ENCODE peak calls at places on chromosomes 4 and X, in nine cellular contexts. W is PC-3, Y is GM20000, R is nephron progenitor cell, G is endothelial cell, N is body of pancreas, F is astrocyte of the spinal cord, X is right atrium auricular region, V is mucosa of descending colon. Z is an unnamed sample.

GRCh38 chr4:150600821-150601445 is 19.0 kb downstream of the MAB21L2 start:
- DNase-seq in V (no peak), X (no peak), F (no peak), W (no peak), N (no peak), R (no peak), Y (no peak), G (no peak), Z (no peak)

GRCh38 chrX:47497274-47497673 is 14.3 kb upstream of the ZNF41 start:
- DNase-seq in X (no peak), W (peak; percentile 62), F (peak; percentile 45), Y (no peak), R (no peak), N (no peak), V (no peak), G (no peak), Z (no peak)

GRCh38 chr4:83054928-83055327 is 19.9 kb downstream of the COPS4 start:
- DNase-seq in X (no peak), G (no peak), R (no peak), Y (peak; percentile 14), V (peak; percentile 38), N (no peak), F (peak; percentile 16), W (peak; percentile 44), Z (no peak)

GRCh38 chrX:40145670-40146470 is 48.1 kb upstream of the BCOR start:
- DNase-seq in N (no peak), X (no peak), F (no peak), V (peak; percentile 3), Y (peak; percentile 40), G (no peak), R (no peak), W (no peak), Z (no peak)

GRCh38 chr4:123838426-123838825 is 441.8 kb downstream of the SPRY1 start:
- DNase-seq in Y (no peak), F (no peak), V (no peak), R (no peak), W (peak; percentile 2), X (no peak), G (no peak), N (no peak), Z (no peak)

GRCh38 chrX:13937370-13938052 is 92.2 kb downstream of the GEMIN8 start:
- DNase-seq in R (no peak), G (no peak), X (no peak), V (no peak), W (no peak), Y (peak; percentile 7), F (peak; percentile 42), N (no peak), Z (no peak)

GRCh38 chr4:52659722-52660261 is 691 bp upstream of the USP46 start:
- DNase-seq in V (peak; percentile 72), W (peak; percentile 35), G (peak; percentile 42), R (peak; percentile 45), F (peak; percentile 29), N (peak; percentile 74), Y (peak; percentile 49), X (peak; percentile 73), Z (no peak)

GRCh38 chr4:159071178-159071968 is 31.5 kb upstream of the RAPGEF2 start:
- DNase-seq in X (no peak), Y (no peak), F (peak; percentile 87), N (no peak), G (no peak), V (no peak), R (no peak), W (peak; percentile 71), Z (no peak)

GRCh38 chr4:63670735-63671134 is 738.5 kb downstream of the TECRL start:
- DNase-seq in V (no peak), R (no peak), G (no peak), F (no peak), W (peak; percentile 26), X (no peak), N (no peak), Y (no peak), Z (no peak)

GRCh38 chr4:129218355-129218754 is 122.4 kb downstream of the C4orf33 start:
- DNase-seq in X (no peak), G (no peak), R (peak; percentile 7), F (peak; percentile 48), Y (no peak), N (no peak), V (peak; percentile 29), W (peak; percentile 53), Z (no peak)

GRCh38 chr4:175827510-175827909 is 15.4 kb upstream of the GPM6A start:
- DNase-seq in R (no peak), X (no peak), V (no peak), G (no peak), N (no peak), W (no peak), F (no peak), Y (no peak), Z (no peak)

GRCh38 chr4:176492648-176493302 is 173.0 kb downstream of the SPCS3 start:
- DNase-seq in R (no peak), X (no peak), G (no peak), F (no peak), V (no peak), Y (peak; percentile 58), W (peak; percentile 28), N (no peak), Z (no peak)

GRCh38 chr4:55947254-55947882 is 1.4 kb upstream of the CEP135 start:
- DNase-seq in W (no peak), R (no peak), X (no peak), N (no peak), G (peak; percentile 8), V (peak; percentile 7), F (no peak), Y (peak; percentile 37), Z (no peak)

GRCh38 chr4:140344621-140345020 is 28.8 kb upstream of the SCOC start:
- DNase-seq in X (no peak), F (no peak), G (no peak), V (no peak), W (no peak), R (no peak), Y (no peak), N (peak; percentile 61), Z (no peak)

GRCh38 chr4:180296036-180296599 is 1947.1 kb upstream of the TENM3 start:
- DNase-seq in Y (no peak), N (no peak), G (no peak), V (no peak), X (no peak), F (no peak), W (no peak), R (no peak), Z (no peak)

GRCh38 chrX:39996561-39996960 is 101.2 kb downstream of the BCOR start:
- DNase-seq in G (no peak), N (no peak), V (no peak), R (no peak), Y (no peak), W (no peak), F (no peak), X (no peak), Z (no peak)

GRCh38 chr4:135434936-135435335 is 1233.3 kb upstream of the PABPC4L start:
- DNase-seq in Y (no peak), F (no peak), W (peak; percentile 1), R (no peak), G (no peak), X (no peak), N (no peak), V (no peak), Z (no peak)

GRCh38 chrX:70769659-70770232 is 138.8 kb downstream of the TEX11 start:
- DNase-seq in G (no peak), W (peak; percentile 43), N (no peak), X (no peak), V (no peak), R (no peak), Y (no peak), F (peak; percentile 19), Z (no peak)
- TF ChIP-seq CTCF in G (peak; percentile 45), W (peak; percentile 61), N (peak; percentile 34), X (peak; percentile 61), V (no peak), R (peak; percentile 41), Y (no peak), F (peak; percentile 24), Z (peak; percentile 53)

DNA sequence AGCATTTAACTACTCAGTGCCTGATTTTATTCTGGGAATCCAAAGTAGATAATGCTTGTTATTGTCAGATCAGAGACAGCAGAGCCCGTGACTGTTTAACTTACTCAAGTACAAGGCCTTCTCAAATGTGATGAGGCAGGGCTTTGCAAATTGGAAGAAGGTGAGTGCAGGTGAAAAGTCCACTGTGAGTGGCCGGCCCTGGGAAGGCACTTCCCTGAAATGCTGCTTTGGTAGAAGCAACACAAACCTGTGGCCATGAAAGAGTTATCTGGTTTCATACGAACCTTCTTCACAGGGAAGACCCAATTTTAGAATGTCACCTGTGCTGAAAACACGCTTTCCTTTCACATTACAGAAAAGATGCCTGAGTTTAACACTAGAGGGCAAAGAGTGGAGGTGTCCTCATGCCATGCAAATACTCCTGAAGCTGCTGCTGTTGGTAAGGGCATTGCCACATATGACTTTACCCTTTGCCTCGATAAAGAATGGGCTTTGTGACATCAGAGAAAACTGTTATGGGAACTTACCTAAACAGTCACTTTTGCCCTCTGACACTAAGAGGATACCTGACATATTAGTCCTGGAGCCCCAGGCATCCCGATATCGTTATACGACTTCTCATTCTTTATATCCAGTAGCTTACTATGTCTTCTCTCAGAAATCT is 8.0 kb downstream of the PPARGC1A start:
- DNase-seq in X (no peak), Y (no peak), F (no peak), R (no peak), N (no peak), G (no peak), W (no peak), V (no peak), Z (no peak)
- TF ChIP-seq CTCF in X (peak; percentile 26), Y (no peak), F (no peak), R (no peak), N (no peak), G (no peak), W (no peak), V (no peak), Z (no peak)

GRCh38 chr4:79253168-79253567 is 72.7 kb downstream of the NAA11 start:
- DNase-seq in N (no peak), F (no peak), X (no peak), Y (no peak), R (no peak), G (no peak), V (no peak), W (no peak), Z (no peak)

GRCh38 chr4:79249879-79250503 is 75.9 kb downstream of the NAA11 start:
- DNase-seq in V (no peak), X (no peak), F (no peak), N (no peak), G (no peak), W (no peak), Y (no peak), R (no peak), Z (no peak)

GRCh38 chr4:79248610-79249009 is 77.3 kb downstream of the NAA11 start:
- DNase-seq in G (no peak), N (no peak), R (no peak), W (no peak), Y (no peak), V (no peak), X (no peak), F (no peak), Z (no peak)

GRCh38 chr4:79247695-79248394 is 78.0 kb downstream of the NAA11 start:
- DNase-seq in R (no peak), X (no peak), N (no peak), G (no peak), F (no peak), V (no peak), Y (no peak), W (no peak), Z (no peak)

GRCh38 chr4:79250887-79251286 is 75.0 kb downstream of the NAA11 start:
- DNase-seq in X (no peak), N (no peak), V (no peak), Y (no peak), R (no peak), G (no peak), F (no peak), W (no peak), Z (no peak)
- TF ChIP-seq CTCF in X (no peak), N (no peak), V (no peak), Y (no peak), R (no peak), G (no peak), F (no peak), W (no peak), Z (no peak)

GRCh38 chrX:132022115-132022862 is 813 bp upstream of the STK26 start:
- DNase-seq in R (no peak), W (peak; percentile 44), X (no peak), N (no peak), V (no peak), F (peak; percentile 5), Y (no peak), G (no peak), Z (no peak)
- TF ChIP-seq CTCF in R (peak; percentile 36), W (peak; percentile 66), X (no peak), N (no peak), V (no peak), F (peak; percentile 17), Y (no peak), G (no peak), Z (peak; percentile 51)

Z was measured in osteocyte.